ENCODE peak calls at places on chromosomes 16 and 17, in four cellular contexts. K, X, S and U are unnamed samples.

GRCh38 chr16:50152386-50152806 is 710 bp upstream of the TENT4B start:
- DNase-seq in K (no peak), X (no peak), S (peak), U (no peak)

GRCh38 chr17:67258836-67259468 is 14.0 kb upstream of the HELZ start:
- DNase-seq in K (no peak), X (no peak), S (peak), U (no peak)

GRCh38 chr17:42180411-42180921 is 476 bp downstream of the KCNH4 start:
- DNase-seq in K (no peak), X (no peak), S (no peak), U (no peak)

GRCh38 chr17:801660-802059 is 19.5 kb downstream of the MRM3 start:
- DNase-seq in K (no peak), X (peak), S (peak), U (no peak)

GRCh38 chr17:1197781-1198490 is 18.2 kb upstream of the ABR start:
- DNase-seq in K (peak), X (no peak), S (peak), U (peak)

GRCh38 chr16:2398520-2398919 is 30.7 kb upstream of the CCNF start:
- DNase-seq in K (no peak), X (no peak), S (no peak), U (no peak)

GRCh38 chr16:30902070-30902972 is 5.9 kb downstream of the CTF1 start:
- DNase-seq in K (peak), X (peak), S (peak), U (peak)

GRCh38 chr16:56931253-56931768 is 631 bp upstream of the HERPUD1 start:
- DNase-seq in K (no peak), X (no peak), S (peak), U (no peak)

GRCh38 chr16:85447657-85448313 is 165.3 kb upstream of the GSE1 start:
- DNase-seq in K (no peak), X (no peak), S (no peak), U (no peak)

GRCh38 chr16:8795818-8796217 is 1.6 kb downstream of the TMEM186 start:
- DNase-seq in K (no peak), X (no peak), S (no peak), U (no peak)

GRCh38 chr16:8795096-8795495 is 2.3 kb downstream of the TMEM186 start:
- DNase-seq in K (no peak), X (no peak), S (no peak), U (no peak)

GRCh38 chr16:8798174-8798527 is 512 bp downstream of the PMM2 start:
- DNase-seq in K (no peak), X (peak), S (peak), U (no peak)

GRCh38 chr16:8798535-8799157 is 1.0 kb downstream of the PMM2 start:
- DNase-seq in K (no peak), X (no peak), S (no peak), U (no peak)

DNA sequence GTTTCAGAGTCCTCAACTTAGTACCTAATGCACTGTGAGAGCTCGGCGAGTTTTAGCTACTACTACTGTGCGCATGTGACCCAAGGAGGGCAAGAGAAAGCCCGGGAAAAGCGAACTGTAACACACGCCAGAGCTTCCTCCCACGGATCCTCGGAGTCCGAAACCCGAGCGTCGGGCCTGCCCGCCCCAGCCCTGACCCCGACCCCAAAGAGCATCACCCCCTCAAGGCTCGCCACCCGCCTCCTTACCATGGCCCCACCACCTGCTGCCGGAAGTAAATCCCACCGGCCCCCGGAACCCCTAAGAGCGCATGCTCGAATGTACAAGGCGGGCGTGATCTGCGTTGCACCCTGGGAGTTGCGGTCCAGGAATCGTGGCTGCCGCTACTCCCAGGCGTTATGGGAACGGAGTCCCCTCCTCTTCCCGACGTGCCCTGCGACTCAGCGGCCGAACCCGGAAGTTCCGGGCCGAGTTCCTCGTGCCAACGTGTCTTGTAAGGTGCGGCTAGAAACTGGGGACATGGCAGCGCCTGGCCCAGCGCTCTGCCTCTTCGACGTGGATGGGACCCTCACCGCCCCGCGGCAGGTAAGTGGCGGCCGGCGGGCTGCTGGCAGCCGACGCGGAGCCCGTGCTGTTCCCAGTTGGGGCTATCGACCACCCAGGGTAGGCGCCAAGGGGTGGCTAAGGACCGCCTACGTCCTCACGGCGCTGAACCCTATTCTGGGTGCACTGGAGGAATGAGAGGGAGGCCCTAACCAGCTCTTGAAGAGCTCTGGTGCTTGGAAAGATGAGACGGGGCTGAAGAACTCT is at the start of the genes PMM2 and TMEM186:
- DNase-seq in K (peak), X (peak), S (peak), U (peak)
- TF ChIP-seq CTCF in K (peak), X (no peak), S (peak), U (no peak)

GRCh38 chr17:78912082-78912481 is 9.1 kb upstream of the CEP295NL start:
- DNase-seq in K (no peak), X (no peak), S (peak), U (no peak)
- TF ChIP-seq CTCF in K (no peak), X (no peak), S (no peak), U (no peak)

DNA sequence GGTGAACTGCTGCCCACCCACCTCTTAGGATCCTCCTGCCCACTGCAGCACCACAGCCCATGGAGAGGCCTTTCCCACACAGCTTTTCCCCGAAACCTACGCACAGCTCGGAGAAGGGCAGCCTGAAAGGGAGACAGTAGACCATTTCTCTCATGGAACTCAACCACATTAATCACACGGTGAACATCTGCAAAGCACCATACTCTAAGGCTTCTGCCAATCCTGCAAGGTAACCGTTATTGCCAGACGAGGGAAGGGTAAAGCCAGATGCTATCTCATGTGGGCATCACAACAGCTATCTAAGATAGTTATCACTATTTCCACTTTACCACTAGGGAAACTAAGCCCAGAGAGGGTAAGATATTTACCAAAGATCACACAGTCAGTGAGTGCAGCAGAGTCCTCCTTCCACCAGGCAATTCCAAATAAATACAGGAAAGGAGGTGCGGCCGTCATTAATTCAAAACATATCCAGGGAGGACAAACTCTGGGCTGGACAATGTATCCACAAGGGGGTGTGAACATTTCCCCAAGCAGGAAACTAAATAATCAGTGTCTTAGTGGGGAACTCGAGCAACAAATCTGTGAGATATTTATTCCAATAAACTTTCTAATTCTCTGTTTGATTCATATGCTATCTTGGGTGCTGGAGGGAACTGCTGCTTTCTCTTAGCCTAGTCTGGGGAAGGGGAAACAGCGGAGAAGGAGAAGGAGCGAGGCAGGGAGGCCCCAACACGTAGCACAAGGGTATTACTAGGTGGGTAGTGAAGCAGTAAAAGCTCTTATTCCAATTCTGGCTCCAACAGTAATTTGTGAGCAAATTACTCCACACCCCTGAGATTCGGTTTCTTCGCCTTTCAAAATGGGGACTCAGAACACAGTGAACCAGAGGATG is 723 bp downstream of the TMEM186 start:
- DNase-seq in K (no peak), X (no peak), S (no peak), U (no peak)
- TF ChIP-seq CTCF in K (no peak), X (peak), S (peak), U (no peak)

GRCh38 chr17:35171834-35172233 is 22.4 kb downstream of the SLC35G3 start:
- DNase-seq in K (no peak), X (no peak), S (no peak), U (no peak)

GRCh38 chr17:35174835-35175334 is 19.3 kb downstream of the SLC35G3 start:
- DNase-seq in K (no peak), X (no peak), S (no peak), U (no peak)

GRCh38 chr17:35169964-35170363 is 22.3 kb downstream of the UNC45B start:
- DNase-seq in K (peak), X (no peak), S (no peak), U (no peak)

GRCh38 chr17:35167666-35168065 is 20.0 kb downstream of the UNC45B start:
- DNase-seq in K (no peak), X (no peak), S (no peak), U (no peak)

DNA sequence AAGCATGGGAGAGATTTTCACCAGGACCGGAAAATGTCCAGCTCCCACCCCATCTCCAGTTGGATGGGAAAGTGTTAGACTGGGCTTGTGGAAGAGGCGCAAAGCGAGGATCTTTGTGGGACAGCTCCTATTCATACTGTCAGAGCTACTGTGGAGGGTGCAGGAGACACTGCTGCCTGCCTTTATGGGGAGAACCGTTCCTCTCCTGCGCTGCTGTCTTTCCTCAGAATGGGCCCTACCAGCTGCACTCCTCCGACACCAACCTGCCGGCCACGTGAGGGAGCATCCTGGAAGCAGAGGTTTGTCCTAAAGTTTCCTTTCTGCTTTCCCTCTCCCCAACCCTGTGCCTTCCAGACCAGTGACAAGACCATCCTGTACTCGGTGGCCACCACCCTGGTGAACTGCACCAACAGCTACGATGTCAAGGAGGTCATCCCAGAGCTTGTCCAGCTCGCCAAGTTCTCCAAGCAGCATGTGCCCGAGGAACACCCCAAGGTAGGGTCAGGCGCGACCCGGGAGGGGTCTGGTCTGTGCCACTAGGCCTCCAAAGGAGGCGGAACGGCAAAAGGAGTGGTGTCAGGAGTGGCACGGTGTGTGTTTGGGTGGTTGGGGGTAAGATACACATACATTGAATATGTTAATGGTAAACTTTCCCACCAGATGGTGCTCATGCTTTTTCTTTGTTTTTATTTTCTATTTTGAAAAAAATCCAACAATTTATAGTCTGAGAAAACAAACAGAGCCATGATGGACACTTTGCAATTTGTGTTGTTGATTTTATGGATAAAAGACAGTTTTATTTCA is 23.0 kb downstream of the SLC35G3 start:
- DNase-seq in K (peak), X (no peak), S (no peak), U (no peak)
- TF ChIP-seq CTCF in K (peak), X (no peak), S (peak), U (no peak)

GRCh38 chr16:62068747-62069146 is 32.5 kb upstream of the CDH8 start:
- DNase-seq in K (no peak), X (peak), S (no peak), U (no peak)
- TF ChIP-seq CTCF in K (no peak), X (peak), S (no peak), U (no peak)

DNA sequence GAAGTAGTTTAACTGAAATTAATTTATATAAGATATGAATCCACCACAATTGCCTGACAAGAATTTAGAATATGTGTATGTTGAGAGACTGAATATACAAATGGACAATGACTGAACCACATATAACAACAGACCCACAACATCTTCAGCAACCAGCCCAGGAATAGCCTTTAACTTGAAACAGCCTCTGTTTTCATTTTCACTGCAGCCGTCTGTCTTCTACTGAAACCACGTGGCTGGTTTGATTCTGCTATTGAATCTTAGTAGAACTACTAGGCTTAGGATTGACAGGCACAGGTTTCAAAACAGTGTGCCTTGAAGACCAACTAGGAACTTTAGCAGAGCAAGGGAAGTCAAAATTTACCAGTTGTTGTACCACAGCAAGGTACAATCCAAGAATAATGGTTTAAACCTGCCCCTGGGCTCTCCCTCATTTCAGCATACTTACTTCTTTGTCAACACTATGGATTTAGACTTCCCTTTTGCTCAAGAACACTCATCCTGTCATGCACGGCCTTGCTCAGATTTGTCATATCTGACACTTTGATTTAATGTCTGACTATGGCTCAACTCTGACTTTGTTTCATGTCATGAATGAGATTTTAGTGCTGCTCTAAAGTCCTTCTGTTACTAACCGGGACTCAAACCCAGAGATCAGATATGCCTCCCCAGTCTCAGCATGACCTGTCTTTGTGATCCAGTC is 355.0 kb downstream of the KIF2B start:
- DNase-seq in K (no peak), X (no peak), S (no peak), U (no peak)
- TF ChIP-seq CTCF in K (no peak), X (no peak), S (no peak), U (no peak)

DNA sequence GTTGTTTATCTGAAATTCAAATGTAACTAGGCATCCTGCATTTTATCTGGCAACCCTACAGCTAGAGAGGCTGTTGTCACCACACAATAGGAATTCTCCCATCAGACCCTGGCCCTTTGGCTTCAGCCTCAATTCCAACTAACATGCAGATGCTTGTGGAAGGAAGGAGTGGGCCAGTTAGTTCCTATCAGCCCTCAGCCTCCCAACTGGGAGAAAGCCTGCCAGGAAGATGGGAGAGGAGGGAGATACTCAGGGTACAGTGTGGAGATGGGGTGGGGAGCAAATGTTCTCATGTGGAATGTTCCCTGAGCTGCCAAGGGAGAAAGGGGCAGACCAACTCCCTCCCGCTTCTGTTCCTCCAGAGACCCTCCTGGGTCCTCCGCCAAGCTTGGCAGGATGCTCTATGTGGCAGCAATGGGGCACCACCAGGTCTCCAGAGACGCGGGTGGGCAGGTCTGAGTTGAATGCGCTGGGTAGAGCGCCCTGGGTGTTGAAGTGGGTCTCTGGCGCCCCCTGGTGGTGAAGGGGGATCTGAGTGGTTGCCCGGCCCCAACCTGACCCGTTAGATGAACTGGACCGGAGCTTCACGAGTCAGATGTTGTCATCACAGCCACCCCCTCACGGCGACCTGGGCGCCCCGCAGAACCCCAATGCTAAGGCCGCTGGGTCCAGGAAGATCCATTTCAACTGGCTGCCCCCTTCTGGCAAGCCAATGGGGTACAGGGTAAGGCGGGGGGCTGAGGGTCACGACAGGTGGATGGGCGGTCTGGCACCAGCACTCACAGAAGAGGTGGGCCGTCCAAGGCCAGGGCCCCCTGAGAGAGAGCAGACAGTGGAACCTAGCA is 15.2 kb downstream of the GALK1 start:
- DNase-seq in K (peak), X (peak), S (peak), U (peak)
- TF ChIP-seq CTCF in K (peak), X (peak), S (peak), U (no peak)

DNA sequence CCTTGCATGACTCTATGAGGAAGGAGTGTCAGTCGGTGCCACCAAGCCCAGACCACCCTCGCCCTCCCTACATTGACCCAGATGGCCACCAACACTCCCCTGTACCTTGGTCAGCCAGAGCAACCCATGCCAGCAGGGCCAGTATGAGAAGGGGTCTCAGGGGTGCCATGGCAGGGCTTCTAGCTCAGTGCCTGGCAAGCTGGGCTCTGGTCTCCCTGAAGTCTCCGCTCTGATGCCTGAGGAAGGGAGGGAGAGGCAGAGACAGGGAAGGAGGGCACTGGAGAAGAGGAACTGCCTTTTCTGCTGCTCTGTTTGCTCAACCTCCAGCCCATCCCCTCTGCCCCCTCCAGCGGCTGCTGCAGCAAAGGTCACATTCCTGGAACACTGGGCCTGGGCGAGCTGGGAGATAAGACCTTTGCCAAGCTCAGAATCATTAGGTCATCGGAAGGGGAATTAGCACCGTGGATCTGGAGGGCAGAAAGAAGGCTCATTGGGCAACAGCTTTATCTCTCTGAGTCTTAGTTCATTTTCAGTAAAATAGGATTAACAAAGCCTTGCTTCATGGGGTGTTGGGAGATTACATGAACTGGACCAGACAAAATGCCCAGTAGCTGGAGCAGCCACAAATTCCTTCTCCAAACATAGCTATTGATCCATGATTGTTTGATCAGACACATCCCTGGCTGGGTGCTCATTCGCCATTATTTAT is at the start of gene VTN:
- DNase-seq in K (no peak), X (peak), S (peak), U (no peak)
- TF ChIP-seq CTCF in K (no peak), X (peak), S (peak), U (no peak)

DNA sequence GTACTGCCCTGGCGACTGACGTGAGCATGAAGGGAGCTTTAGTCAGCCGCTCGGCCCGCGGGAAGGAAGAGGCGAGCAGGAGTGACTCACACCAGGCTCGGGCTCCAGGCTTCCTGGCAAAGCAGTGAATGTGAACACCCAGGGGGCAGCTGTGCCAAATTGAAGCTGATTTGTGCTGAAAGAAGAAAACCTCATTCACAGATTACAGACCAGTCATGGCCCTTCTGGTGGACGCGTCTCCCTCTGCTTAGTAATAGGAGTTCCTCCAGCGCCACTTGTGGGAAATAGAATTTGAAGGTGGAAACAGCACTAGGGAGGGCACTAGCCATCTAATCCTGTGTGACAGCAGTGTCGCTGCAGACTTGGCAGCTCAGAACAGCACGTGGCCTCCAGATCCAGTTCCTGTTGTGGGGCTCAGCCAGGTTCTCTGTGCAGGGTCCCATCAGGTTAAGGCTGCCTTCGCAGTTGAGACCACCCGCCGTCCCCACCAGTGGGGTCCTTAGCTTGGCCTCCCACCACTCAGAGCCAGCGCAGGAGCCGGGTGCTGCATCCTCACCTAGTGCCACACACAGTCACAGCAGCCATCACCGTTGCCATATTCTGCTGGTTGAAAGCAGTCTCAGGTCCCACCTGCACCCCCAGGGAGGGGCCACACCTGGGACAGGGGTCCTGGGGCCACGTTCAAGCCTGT is 164.5 kb upstream of the CHMP6 start:
- DNase-seq in K (peak), X (no peak), S (peak), U (no peak)
- TF ChIP-seq CTCF in K (no peak), X (no peak), S (no peak), U (no peak)